ENCODE peak calls at places on chromosomes 3 and 15, in six cellular contexts. A is hepatocyte; B is EL; Q is stimulated activated CD8-positive, alpha-beta memory T cell treated with anti-CD3 and anti-CD28 coated beads, Interleukin-7, amount 100 ng/mL, for 24 hours; F is heart left ventricle; G is activated CD4-positive, alpha-beta T cell treated with anti-CD3 and anti-CD28 coated beads for 4 hours. D is an unnamed sample.

GRCh38 chr15:58398643-58399042 is 33.1 kb upstream of the LIPC start:
- DNase-seq in F (no peak), Q (no peak), A (no peak), G (no peak), B (no peak), D (no peak)

GRCh38 chr15:79154491-79155182 is 64.1 kb upstream of the RASGRF1 start:
- DNase-seq in A (no peak), F (no peak), Q (no peak), G (no peak), B (no peak), D (no peak)

GRCh38 chr15:101444015-101444414 is 45.5 kb downstream of the PCSK6 start:
- DNase-seq in Q (no peak), B (no peak), G (no peak), F (no peak), A (no peak), D (no peak)

GRCh38 chr15:41849204-41849603 is 10.6 kb downstream of the PLA2G4B start:
- DNase-seq in Q (no peak), G (no peak), A (no peak), B (no peak), F (no peak), D (no peak)

GRCh38 chr15:44775923-44776322 is 39.6 kb downstream of the TRIM69 start:
- DNase-seq in A (peak), F (no peak), G (no peak), B (no peak), Q (no peak), D (no peak)

GRCh38 chr15:55255714-55256113 is 33.9 kb downstream of the RAB27A start:
- DNase-seq in B (no peak), A (no peak), F (no peak), Q (no peak), G (no peak), D (no peak)

GRCh38 chr3:134360046-134360445 is 14.2 kb downstream of the AMOTL2 start:
- DNase-seq in F (no peak), B (no peak), G (no peak), Q (no peak), A (no peak), D (no peak)

GRCh38 chr3:63450634-63451363 is 172.7 kb downstream of the SYNPR start:
- DNase-seq in Q (no peak), B (no peak), F (no peak), A (peak), G (no peak), D (no peak)

GRCh38 chr3:171753665-171754408 is 56.4 kb downstream of the PLD1 start:
- DNase-seq in B (peak), F (no peak), A (no peak), Q (no peak), G (no peak), D (no peak)

GRCh38 chr3:177174607-177175006 is 22.7 kb downstream of the TBL1XR1 start:
- DNase-seq in B (no peak), F (no peak), G (no peak), A (no peak), Q (no peak), D (no peak)

GRCh38 chr15:75125935-75126334 is 75.7 kb upstream of the C15orf39 start:
- DNase-seq in F (no peak), B (no peak), G (no peak), Q (no peak), A (no peak), D (no peak)

GRCh38 chr3:44825264-44825925 is 36.3 kb upstream of the TMEM42 start:
- DNase-seq in G (no peak), F (no peak), B (peak), Q (no peak), A (no peak), D (no peak)

GRCh38 chr3:152299243-152299976 is 30.7 kb downstream of the MBNL1 start:
- DNase-seq in G (no peak), B (no peak), Q (no peak), A (no peak), F (no peak), D (no peak)

GRCh38 chr15:101811902-101812301 is at the start of gene OR4F15:
- DNase-seq in F (no peak), Q (no peak), G (no peak), B (no peak), A (no peak), D (no peak)

D was measured in endothelial cell.